ENCODE peak calls at places on chromosomes 5 and 9, in seven cellular contexts. One of them, this sample, is unnamed.

GRCh38 chr5:32232441-32233219 is 58.5 kb upstream of the GOLPH3 start:
- DNase-seq in RWPE2: no peak
- DNase-seq in SK-N-SH: peak
- DNase-seq in lower lobe of right lung: peak
- DNase-seq in neural progenitor cell: peak
- DNase-seq in RWPE1: peak
- DNase-seq in CD8-positive, alpha-beta T cell: peak
- DNase-seq in this sample: peak

GRCh38 chr5:116130471-116130870 is 45.6 kb downstream of the COMMD10 start:
- DNase-seq in RWPE2: no peak
- DNase-seq in RWPE1: no peak
- DNase-seq in CD8-positive, alpha-beta T cell: no peak
- DNase-seq in neural progenitor cell: no peak
- DNase-seq in lower lobe of right lung: no peak
- DNase-seq in SK-N-SH: no peak
- DNase-seq in this sample: no peak

GRCh38 chr9:90458485-90458884 is 184.1 kb downstream of the DIRAS2 start:
- DNase-seq in lower lobe of right lung: no peak
- DNase-seq in CD8-positive, alpha-beta T cell: no peak
- DNase-seq in neural progenitor cell: peak
- DNase-seq in RWPE1: no peak
- DNase-seq in RWPE2: no peak
- DNase-seq in SK-N-SH: peak
- DNase-seq in this sample: peak

GRCh38 chr5:42387563-42387962 is 35.7 kb upstream of the GHR start:
- DNase-seq in CD8-positive, alpha-beta T cell: no peak
- DNase-seq in RWPE1: no peak
- DNase-seq in lower lobe of right lung: no peak
- DNase-seq in neural progenitor cell: no peak
- DNase-seq in SK-N-SH: no peak
- DNase-seq in RWPE2: no peak
- DNase-seq in this sample: no peak

GRCh38 chr9:37963936-37964739 is 60.2 kb upstream of the SLC25A51 start:
- DNase-seq in RWPE2: no peak
- DNase-seq in lower lobe of right lung: peak
- DNase-seq in RWPE1: peak
- DNase-seq in CD8-positive, alpha-beta T cell: no peak
- DNase-seq in neural progenitor cell: no peak
- DNase-seq in SK-N-SH: no peak
- DNase-seq in this sample: peak

GRCh38 chr5:68534131-68534940 is 318.8 kb downstream of the PIK3R1 start:
- DNase-seq in CD8-positive, alpha-beta T cell: no peak
- DNase-seq in SK-N-SH: peak
- DNase-seq in RWPE2: no peak
- DNase-seq in neural progenitor cell: peak
- DNase-seq in RWPE1: no peak
- DNase-seq in lower lobe of right lung: no peak
- DNase-seq in this sample: peak

GRCh38 chr5:110726249-110727024 is at the start of gene TMEM232:
- DNase-seq in RWPE2: peak
- DNase-seq in CD8-positive, alpha-beta T cell: peak
- DNase-seq in SK-N-SH: peak
- DNase-seq in neural progenitor cell: peak
- DNase-seq in RWPE1: peak
- DNase-seq in lower lobe of right lung: peak
- DNase-seq in this sample: peak

GRCh38 chr5:61450170-61450815 is 118.2 kb downstream of the ZSWIM6 start:
- DNase-seq in neural progenitor cell: no peak
- DNase-seq in SK-N-SH: no peak
- DNase-seq in CD8-positive, alpha-beta T cell: no peak
- DNase-seq in RWPE1: peak
- DNase-seq in RWPE2: no peak
- DNase-seq in lower lobe of right lung: no peak
- DNase-seq in this sample: peak

GRCh38 chr5:16082053-16082452 is 97.5 kb downstream of the MARCHF11 start:
- DNase-seq in RWPE1: no peak
- DNase-seq in lower lobe of right lung: no peak
- DNase-seq in RWPE2: no peak
- DNase-seq in SK-N-SH: no peak
- DNase-seq in CD8-positive, alpha-beta T cell: no peak
- DNase-seq in neural progenitor cell: peak
- DNase-seq in this sample: no peak

GRCh38 chr5:52783226-52783959 is 4.3 kb upstream of the ITGA1 start:
- DNase-seq in neural progenitor cell: no peak
- DNase-seq in RWPE1: peak
- DNase-seq in SK-N-SH: no peak
- DNase-seq in lower lobe of right lung: no peak
- DNase-seq in RWPE2: peak
- DNase-seq in CD8-positive, alpha-beta T cell: no peak
- DNase-seq in this sample: no peak

GRCh38 chr9:118976160-118976559 is 393.1 kb downstream of the BRINP1 start:
- DNase-seq in RWPE2: no peak
- DNase-seq in CD8-positive, alpha-beta T cell: no peak
- DNase-seq in lower lobe of right lung: no peak
- DNase-seq in SK-N-SH: no peak
- DNase-seq in RWPE1: no peak
- DNase-seq in neural progenitor cell: no peak
- DNase-seq in this sample: no peak

GRCh38 chr9:107711528-107711927 is 222.0 kb upstream of the KLF4 start:
- DNase-seq in neural progenitor cell: no peak
- DNase-seq in RWPE1: peak
- DNase-seq in lower lobe of right lung: no peak
- DNase-seq in SK-N-SH: peak
- DNase-seq in CD8-positive, alpha-beta T cell: no peak
- DNase-seq in RWPE2: peak
- DNase-seq in this sample: peak

GRCh38 chr9:101093620-101094019 is 65.1 kb downstream of the PLPPR1 start:
- DNase-seq in lower lobe of right lung: no peak
- DNase-seq in neural progenitor cell: no peak
- DNase-seq in RWPE2: no peak
- DNase-seq in SK-N-SH: no peak
- DNase-seq in CD8-positive, alpha-beta T cell: no peak
- DNase-seq in RWPE1: peak
- DNase-seq in this sample: no peak

GRCh38 chr5:4158750-4159447 is 563.3 kb downstream of the IRX1 start:
- DNase-seq in RWPE2: no peak
- DNase-seq in CD8-positive, alpha-beta T cell: no peak
- DNase-seq in SK-N-SH: no peak
- DNase-seq in neural progenitor cell: no peak
- DNase-seq in RWPE1: no peak
- DNase-seq in lower lobe of right lung: no peak
- DNase-seq in this sample: no peak

GRCh38 chr5:21723500-21723899 is 1129.6 kb downstream of the CDH12 start:
- DNase-seq in RWPE2: no peak
- DNase-seq in RWPE1: no peak
- DNase-seq in CD8-positive, alpha-beta T cell: no peak
- DNase-seq in neural progenitor cell: no peak
- DNase-seq in lower lobe of right lung: no peak
- DNase-seq in SK-N-SH: no peak
- DNase-seq in this sample: no peak

GRCh38 chr5:151779531-151780125 is 7.9 kb downstream of the G3BP1 start:
- DNase-seq in neural progenitor cell: no peak
- DNase-seq in RWPE2: no peak
- DNase-seq in lower lobe of right lung: no peak
- DNase-seq in CD8-positive, alpha-beta T cell: no peak
- DNase-seq in SK-N-SH: no peak
- DNase-seq in RWPE1: no peak
- DNase-seq in this sample: no peak

GRCh38 chr5:76155536-76155935 is 72.4 kb downstream of the SV2C start:
- DNase-seq in neural progenitor cell: no peak
- DNase-seq in lower lobe of right lung: no peak
- DNase-seq in CD8-positive, alpha-beta T cell: no peak
- DNase-seq in RWPE2: no peak
- DNase-seq in RWPE1: no peak
- DNase-seq in SK-N-SH: no peak
- DNase-seq in this sample: no peak

GRCh38 chr9:129473523-129474244 is 147.2 kb downstream of the C9orf50 start:
- DNase-seq in CD8-positive, alpha-beta T cell: no peak
- DNase-seq in RWPE1: no peak
- DNase-seq in SK-N-SH: no peak
- DNase-seq in neural progenitor cell: no peak
- DNase-seq in RWPE2: no peak
- DNase-seq in lower lobe of right lung: no peak
- DNase-seq in this sample: no peak
- H3K27ac ChIP-seq in CD8-positive, alpha-beta T cell: no peak
- H3K27ac ChIP-seq in RWPE1: peak
- H3K27ac ChIP-seq in SK-N-SH: no peak
- H3K27ac ChIP-seq in neural progenitor cell: no peak
- H3K27ac ChIP-seq in RWPE2: no peak
- H3K27ac ChIP-seq in lower lobe of right lung: no peak
- H3K27ac ChIP-seq in this sample: no peak

GRCh38 chr5:79077680-79078365 is 8.3 kb downstream of the BHMT2 start:
- DNase-seq in neural progenitor cell: no peak
- DNase-seq in RWPE1: no peak
- DNase-seq in lower lobe of right lung: no peak
- DNase-seq in SK-N-SH: no peak
- DNase-seq in RWPE2: no peak
- DNase-seq in CD8-positive, alpha-beta T cell: no peak
- DNase-seq in this sample: no peak

GRCh38 chr5:79074641-79075040 is 5.1 kb downstream of the BHMT2 start:
- DNase-seq in RWPE1: peak
- DNase-seq in lower lobe of right lung: no peak
- DNase-seq in neural progenitor cell: no peak
- DNase-seq in RWPE2: no peak
- DNase-seq in SK-N-SH: no peak
- DNase-seq in CD8-positive, alpha-beta T cell: no peak
- DNase-seq in this sample: no peak

GRCh38 chr5:79080804-79081203 is 11.2 kb downstream of the BHMT2 start:
- DNase-seq in CD8-positive, alpha-beta T cell: no peak
- DNase-seq in neural progenitor cell: no peak
- DNase-seq in RWPE2: no peak
- DNase-seq in lower lobe of right lung: no peak
- DNase-seq in RWPE1: no peak
- DNase-seq in SK-N-SH: no peak
- DNase-seq in this sample: no peak

GRCh38 chr5:79076819-79077218 is 7.3 kb downstream of the BHMT2 start:
- DNase-seq in neural progenitor cell: no peak
- DNase-seq in CD8-positive, alpha-beta T cell: no peak
- DNase-seq in SK-N-SH: no peak
- DNase-seq in RWPE1: no peak
- DNase-seq in RWPE2: no peak
- DNase-seq in lower lobe of right lung: no peak
- DNase-seq in this sample: no peak

GRCh38 chr5:79075646-79076426 is 6.3 kb downstream of the BHMT2 start:
- DNase-seq in CD8-positive, alpha-beta T cell: no peak
- DNase-seq in RWPE2: no peak
- DNase-seq in SK-N-SH: no peak
- DNase-seq in neural progenitor cell: no peak
- DNase-seq in lower lobe of right lung: no peak
- DNase-seq in RWPE1: no peak
- DNase-seq in this sample: no peak
- H3K27ac ChIP-seq in CD8-positive, alpha-beta T cell: no peak
- H3K27ac ChIP-seq in RWPE2: no peak
- H3K27ac ChIP-seq in SK-N-SH: no peak
- H3K27ac ChIP-seq in neural progenitor cell: no peak
- H3K27ac ChIP-seq in lower lobe of right lung: no peak
- H3K27ac ChIP-seq in RWPE1: no peak
- H3K27ac ChIP-seq in this sample: no peak

DNA sequence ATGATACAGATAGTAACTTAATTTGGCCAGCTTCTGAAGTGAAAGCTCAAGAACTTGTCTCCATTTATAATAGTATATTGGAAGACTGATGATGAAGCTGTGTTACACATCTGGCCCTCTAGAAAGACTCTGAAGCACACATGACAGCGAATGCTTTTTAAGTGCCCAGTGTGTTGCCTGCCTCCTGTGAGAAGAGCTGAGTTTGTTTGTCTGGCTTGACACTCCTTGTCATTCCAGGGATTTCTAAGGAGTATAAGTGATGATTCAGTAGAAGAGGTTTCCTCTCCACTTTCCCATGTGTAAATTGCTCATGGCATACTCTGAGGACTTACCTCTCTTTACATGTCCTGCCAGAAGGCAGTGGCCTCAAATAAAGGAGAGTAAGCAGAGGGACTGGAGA is 30.4 kb upstream of the LRRTM2 start:
- DNase-seq in RWPE1: peak
- DNase-seq in neural progenitor cell: no peak
- DNase-seq in CD8-positive, alpha-beta T cell: no peak
- DNase-seq in lower lobe of right lung: no peak
- DNase-seq in RWPE2: no peak
- DNase-seq in SK-N-SH: no peak
- DNase-seq in this sample: no peak
- H3K27ac ChIP-seq in RWPE1: no peak
- H3K27ac ChIP-seq in neural progenitor cell: no peak
- H3K27ac ChIP-seq in CD8-positive, alpha-beta T cell: no peak
- H3K27ac ChIP-seq in lower lobe of right lung: no peak
- H3K27ac ChIP-seq in RWPE2: peak
- H3K27ac ChIP-seq in SK-N-SH: no peak
- H3K27ac ChIP-seq in this sample: no peak

GRCh38 chr5:56359809-56360685 is 126.9 kb upstream of the ANKRD55 start:
- DNase-seq in CD8-positive, alpha-beta T cell: no peak
- DNase-seq in SK-N-SH: no peak
- DNase-seq in lower lobe of right lung: no peak
- DNase-seq in RWPE2: no peak
- DNase-seq in neural progenitor cell: no peak
- DNase-seq in RWPE1: no peak
- DNase-seq in this sample: no peak
- H3K27ac ChIP-seq in CD8-positive, alpha-beta T cell: no peak
- H3K27ac ChIP-seq in SK-N-SH: no peak
- H3K27ac ChIP-seq in lower lobe of right lung: no peak
- H3K27ac ChIP-seq in RWPE2: no peak
- H3K27ac ChIP-seq in neural progenitor cell: no peak
- H3K27ac ChIP-seq in RWPE1: no peak
- H3K27ac ChIP-seq in this sample: no peak

DNA sequence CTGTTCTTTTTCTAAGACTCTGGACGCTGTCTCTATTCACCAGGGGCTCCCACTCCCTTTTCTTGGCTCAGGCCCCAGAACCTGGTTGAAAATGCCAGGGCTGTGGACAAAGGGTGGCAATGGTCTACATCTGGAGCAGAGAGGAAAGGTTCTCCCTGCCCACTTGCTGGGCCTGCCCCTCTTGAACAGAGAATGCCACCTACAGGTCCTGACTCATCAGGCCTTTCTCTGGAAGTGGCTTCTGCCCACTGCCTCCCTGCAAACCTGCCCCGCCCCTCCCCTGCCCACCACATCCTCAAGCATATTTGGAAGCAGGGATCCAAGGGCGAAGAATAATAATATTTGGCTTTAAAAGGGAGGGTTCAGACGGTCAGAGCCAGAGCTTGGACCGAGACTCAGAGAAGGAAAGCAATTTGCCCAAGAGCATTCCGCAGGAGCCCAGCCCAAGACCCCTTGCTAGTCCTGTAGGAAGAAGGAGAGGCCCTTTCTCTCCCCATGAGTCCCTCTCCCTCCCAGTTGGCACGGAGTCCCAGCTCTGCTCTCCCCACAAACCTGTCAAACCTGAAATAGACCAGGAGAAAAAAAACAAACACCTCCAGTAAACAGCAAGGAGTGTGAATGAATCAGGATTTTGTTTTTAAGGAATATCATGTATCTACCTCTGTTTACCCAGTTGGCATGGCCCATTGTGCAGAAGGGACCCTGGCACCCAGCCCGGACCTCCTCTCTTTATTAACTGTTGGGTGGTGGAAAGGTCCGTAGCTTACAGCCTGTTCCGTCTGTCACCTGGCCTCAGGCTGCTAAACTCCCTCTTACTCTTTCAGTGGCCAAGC is 37.8 kb upstream of the STXBP1 start:
- DNase-seq in RWPE1: peak
- DNase-seq in RWPE2: peak
- DNase-seq in neural progenitor cell: no peak
- DNase-seq in CD8-positive, alpha-beta T cell: no peak
- DNase-seq in lower lobe of right lung: peak
- DNase-seq in SK-N-SH: no peak
- DNase-seq in this sample: peak
- H3K27ac ChIP-seq in RWPE1: peak
- H3K27ac ChIP-seq in RWPE2: peak
- H3K27ac ChIP-seq in neural progenitor cell: no peak
- H3K27ac ChIP-seq in CD8-positive, alpha-beta T cell: no peak
- H3K27ac ChIP-seq in lower lobe of right lung: peak
- H3K27ac ChIP-seq in SK-N-SH: peak
- H3K27ac ChIP-seq in this sample: peak